ENCODE peak calls at places on chromosomes 3 and 15, in five cellular contexts. B, G, I, P and E are unnamed samples.

GRCh38 chr3:50405249-50405648 is 45.9 kb upstream of the TMEM115 start:
- DNase-seq in B (no peak), G (peak), I (no peak), P (peak), E (no peak)

GRCh38 chr3:111903067-111903511 is 44.0 kb downstream of the PHLDB2 start:
- DNase-seq in B (peak), G (peak), I (no peak), P (peak), E (peak)

GRCh38 chr15:75232826-75233503 is 25.2 kb upstream of the GOLGA6C start:
- DNase-seq in B (no peak), G (no peak), I (peak), P (no peak), E (no peak)

GRCh38 chr3:101189786-101190185 is 130.6 kb downstream of the IMPG2 start:
- DNase-seq in B (peak), G (peak), I (no peak), P (no peak), E (no peak)

GRCh38 chr15:63049747-63050439 is 7.3 kb downstream of the TPM1 start:
- DNase-seq in B (no peak), G (no peak), I (no peak), P (no peak), E (no peak)

GRCh38 chr3:189277711-189278110 is 105.9 kb downstream of the TPRG1 start:
- DNase-seq in B (no peak), G (peak), I (no peak), P (no peak), E (no peak)

GRCh38 chr3:15768421-15769255 is 29.1 kb downstream of the ANKRD28 start:
- DNase-seq in B (peak), G (peak), I (peak), P (no peak), E (peak)

GRCh38 chr3:114376091-114376490 is 82.3 kb downstream of the TIGIT start:
- DNase-seq in B (no peak), G (peak), I (no peak), P (no peak), E (no peak)

GRCh38 chr15:66831289-66831688 is 129.3 kb downstream of the SMAD6 start:
- DNase-seq in B (no peak), G (no peak), I (no peak), P (no peak), E (no peak)

GRCh38 chr3:18771931-18772330 is 346.8 kb upstream of the SATB1 start:
- DNase-seq in B (no peak), G (no peak), I (no peak), P (no peak), E (no peak)

GRCh38 chr3:11455977-11456376 is 183.8 kb downstream of the ATG7 start:
- DNase-seq in B (peak), G (peak), I (no peak), P (no peak), E (no peak)

GRCh38 chr15:58952751-58953150 is 19.3 kb upstream of the SLTM start:
- DNase-seq in B (no peak), G (peak), I (no peak), P (no peak), E (no peak)

GRCh38 chr3:127844326-127844942 is 22.1 kb upstream of the MGLL start:
- DNase-seq in B (no peak), G (no peak), I (no peak), P (no peak), E (no peak)

GRCh38 chr15:73809728-73810501 is 56.8 kb upstream of the INSYN1 start:
- DNase-seq in B (no peak), G (no peak), I (no peak), P (no peak), E (no peak)

GRCh38 chr3:116179091-116179490 is 266.2 kb downstream of the LSAMP start:
- DNase-seq in B (no peak), G (no peak), I (no peak), P (no peak), E (peak)

GRCh38 chr3:45991341-45991740 is 4.3 kb downstream of the FYCO1 start:
- DNase-seq in B (no peak), G (no peak), I (no peak), P (no peak), E (no peak)

GRCh38 chr15:58331562-58331902 is 100.3 kb upstream of the LIPC start:
- DNase-seq in B (no peak), G (no peak), I (no peak), P (no peak), E (no peak)

GRCh38 chr15:32774022-32774421 is 56.2 kb downstream of the GREM1 start:
- DNase-seq in B (peak), G (peak), I (no peak), P (no peak), E (peak)

GRCh38 chr3:61541694-61542093 is 19.7 kb upstream of the PTPRG start:
- DNase-seq in B (no peak), G (no peak), I (no peak), P (no peak), E (no peak)

GRCh38 chr15:99100245-99101173 is 4.4 kb upstream of the SYNM start:
- DNase-seq in B (peak), G (peak), I (peak), P (peak), E (peak)

GRCh38 chr3:48187579-48188265 is 495 bp downstream of the CDC25A start:
- DNase-seq in B (no peak), G (peak), I (no peak), P (peak), E (no peak)

GRCh38 chr3:31828007-31828406 is 153.1 kb downstream of the OSBPL10 start:
- DNase-seq in B (no peak), G (no peak), I (no peak), P (no peak), E (no peak)

GRCh38 chr3:9944271-9944670 is 7.9 kb downstream of the PRRT3 start:
- DNase-seq in B (no peak), G (no peak), I (no peak), P (no peak), E (no peak)

GRCh38 chr3:185439745-185440466 is 58.9 kb downstream of the TMEM41A start:
- DNase-seq in B (no peak), G (no peak), I (no peak), P (no peak), E (no peak)

GRCh38 chr3:14647976-14648955 is 3.3 kb upstream of the CCDC174 start:
- DNase-seq in B (no peak), G (no peak), I (no peak), P (no peak), E (no peak)

GRCh38 chr3:94735354-94735753 is 672.5 kb downstream of the NSUN3 start:
- DNase-seq in B (no peak), G (no peak), I (no peak), P (no peak), E (no peak)

GRCh38 chr15:78097667-78098066 is 5.3 kb downstream of the SH2D7 start:
- DNase-seq in B (no peak), G (no peak), I (no peak), P (no peak), E (no peak)

GRCh38 chr3:193650585-193650984 is 57.6 kb downstream of the OPA1 start:
- DNase-seq in B (no peak), G (no peak), I (no peak), P (no peak), E (no peak)

GRCh38 chr3:133563186-133563591 is 10.3 kb upstream of the CDV3 start:
- DNase-seq in B (no peak), G (no peak), I (no peak), P (no peak), E (no peak)

GRCh38 chr3:174202561-174202960 is 656.6 kb upstream of the NAALADL2 start:
- DNase-seq in B (peak), G (no peak), I (no peak), P (no peak), E (no peak)

GRCh38 chr3:112327371-112327951 is 5.5 kb upstream of the CD200 start:
- DNase-seq in B (peak), G (peak), I (no peak), P (peak), E (peak)

GRCh38 chr15:68637755-68638405 is 59.1 kb downstream of the CORO2B start:
- DNase-seq in B (no peak), G (peak), I (peak), P (no peak), E (peak)

GRCh38 chr3:131233900-131234667 is 147.5 kb upstream of the NUDT16 start:
- DNase-seq in B (no peak), G (no peak), I (no peak), P (no peak), E (no peak)

GRCh38 chr3:73727117-73727802 is 102.5 kb upstream of the PDZRN3 start:
- DNase-seq in B (peak), G (peak), I (peak), P (peak), E (no peak)

GRCh38 chr15:58182460-58183163 is 44.4 kb downstream of the AQP9 start:
- DNase-seq in B (no peak), G (peak), I (peak), P (peak), E (no peak)

GRCh38 chr3:58434990-58435389 is 1.4 kb upstream of the PDHB start:
- DNase-seq in B (peak), G (peak), I (no peak), P (peak), E (no peak)

GRCh38 chr3:42509111-42509510 is 6.7 kb downstream of the VIPR1 start:
- DNase-seq in B (no peak), G (no peak), I (no peak), P (no peak), E (no peak)

GRCh38 chr3:106215047-106215446 is 346.2 kb upstream of the CBLB start:
- DNase-seq in B (peak), G (no peak), I (no peak), P (no peak), E (no peak)

GRCh38 chr3:15964605-15965061 is 166.9 kb upstream of the ANKRD28 start:
- DNase-seq in B (peak), G (peak), I (peak), P (peak), E (peak)

GRCh38 chr3:11544413-11545181 is 99.1 kb downstream of the VGLL4 start:
- DNase-seq in B (no peak), G (peak), I (no peak), P (no peak), E (no peak)

GRCh38 chr15:65033659-65034269 is 4.3 kb upstream of the MTFMT start:
- DNase-seq in B (peak), G (peak), I (no peak), P (peak), E (peak)
- H3K4me3 ChIP-seq in B (no peak), G (no peak), I (no peak), P (no peak), E (no peak)

GRCh38 chr15:40105517-40106202 is 3.0 kb downstream of the BMF start:
- DNase-seq in B (no peak), G (no peak), I (no peak), P (no peak), E (no peak)

GRCh38 chr15:40104865-40105516 is 3.7 kb downstream of the BMF start:
- DNase-seq in B (peak), G (peak), I (peak), P (peak), E (no peak)

GRCh38 chr15:40104296-40104864 is 4.3 kb downstream of the BMF start:
- DNase-seq in B (no peak), G (no peak), I (no peak), P (no peak), E (no peak)

GRCh38 chr15:40108061-40108854 is 421 bp downstream of the BMF start:
- DNase-seq in B (no peak), G (peak), I (peak), P (peak), E (no peak)

DNA sequence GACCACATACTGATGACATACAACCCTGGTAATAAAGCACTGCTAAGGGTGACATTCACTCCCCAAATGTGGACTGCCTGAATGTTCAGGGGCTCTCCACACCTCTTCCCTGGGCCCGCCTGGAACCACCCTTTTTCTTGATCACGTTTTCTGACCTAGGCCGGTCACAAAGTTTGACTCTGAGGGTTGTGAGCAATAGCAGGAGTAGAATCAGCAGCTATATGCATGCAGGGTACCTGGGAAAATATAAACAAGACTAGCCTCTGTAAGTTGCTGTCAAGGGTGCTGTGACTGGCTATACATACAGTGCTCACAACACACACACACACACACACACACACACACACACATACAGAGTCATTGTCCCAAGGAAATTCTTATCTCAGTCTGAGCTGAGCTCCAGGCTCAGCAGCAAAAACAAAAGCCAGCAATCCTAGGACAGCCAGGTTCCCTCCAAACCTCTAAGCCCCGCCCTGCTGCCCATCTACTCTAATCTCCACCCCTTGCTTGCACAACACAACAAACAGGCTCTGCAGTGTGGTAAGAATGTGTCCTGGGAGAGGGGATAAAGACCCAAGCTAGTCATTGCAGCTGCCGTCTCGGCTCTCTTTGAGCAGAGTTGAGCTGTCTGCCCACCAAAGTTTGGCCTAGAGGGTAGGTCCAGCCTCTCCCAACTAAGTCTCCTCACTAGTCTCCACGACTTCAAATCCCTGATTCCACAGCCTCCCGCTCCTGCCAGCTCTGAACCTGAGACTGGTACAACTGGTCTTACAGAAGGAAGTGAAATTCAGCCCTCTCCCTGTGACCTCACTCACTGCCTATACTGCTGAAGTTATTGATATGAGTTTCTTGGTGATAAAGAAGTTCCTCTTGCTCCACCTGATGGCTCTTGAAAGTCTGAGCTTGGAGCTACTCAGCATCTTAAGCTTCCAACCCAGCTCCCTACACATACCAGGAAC is 2.2 kb downstream of the BMF start:
- DNase-seq in B (no peak), G (peak), I (peak), P (peak), E (no peak)
- TF ChIP-seq CTCF in B (no peak), G (no peak), I (no peak), P (no peak), E (no peak)

GRCh38 chr15:31237042-31237324 is 89.7 kb upstream of the KLF13 start:
- DNase-seq in B (no peak), G (no peak), I (no peak), P (no peak), E (no peak)
- H3K4me3 ChIP-seq in B (no peak), G (no peak), I (no peak), P (no peak), E (no peak)

GRCh38 chr15:89200182-89200581 is 21.2 kb downstream of the RLBP1 start:
- DNase-seq in B (no peak), G (no peak), I (no peak), P (no peak), E (no peak)
- TF ChIP-seq CTCF in B (no peak), G (no peak), I (no peak), P (peak), E (no peak)

GRCh38 chr15:61835029-61835428 is 225.2 kb downstream of the VPS13C start:
- DNase-seq in B (no peak), G (no peak), I (no peak), P (no peak), E (no peak)

GRCh38 chr15:61834076-61834697 is 226.1 kb downstream of the VPS13C start:
- DNase-seq in B (peak), G (peak), I (peak), P (peak), E (peak)

GRCh38 chr15:61832223-61832622 is 228.0 kb downstream of the VPS13C start:
- DNase-seq in B (no peak), G (no peak), I (no peak), P (no peak), E (no peak)

GRCh38 chr15:61839541-61839940 is 220.7 kb downstream of the VPS13C start:
- DNase-seq in B (peak), G (peak), I (no peak), P (no peak), E (no peak)

GRCh38 chr15:61835476-61836106 is 224.7 kb downstream of the VPS13C start:
- DNase-seq in B (peak), G (peak), I (peak), P (peak), E (peak)
- H3K4me3 ChIP-seq in B (no peak), G (no peak), I (peak), P (no peak), E (no peak)

GRCh38 chr15:69957175-69957574 is 140.5 kb downstream of the TLE3 start:
- DNase-seq in B (no peak), G (no peak), I (no peak), P (no peak), E (no peak)
- TF ChIP-seq CTCF in B (peak), G (no peak), I (no peak), P (no peak), E (peak)

GRCh38 chr3:128994173-128994512 is 267 bp upstream of the CFAP92 start:
- DNase-seq in B (no peak), G (no peak), I (no peak), P (no peak), E (no peak)
- H3K4me3 ChIP-seq in B (peak), G (peak), I (peak), P (peak), E (peak)

GRCh38 chr15:31461911-31462480 is 135.4 kb downstream of the KLF13 start:
- DNase-seq in B (no peak), G (no peak), I (no peak), P (peak), E (no peak)
- TF ChIP-seq CTCF in B (peak), G (peak), I (no peak), P (peak), E (no peak)